ENCODE peak calls at places on chromosomes 1 and 21, in six cellular contexts. L is ovary; N is OCI-LY7; E is CD8-positive, alpha-beta T cell; K is uterus; T is brain microvascular endothelial cell. R is an unnamed sample.

GRCh38 chr1:9374748-9375345 is 82.2 kb downstream of the SPSB1 start:
- DNase-seq in L (no peak), N (no peak), E (no peak), K (no peak), T (no peak), R (no peak)

GRCh38 chr1:209727785-209728184 is 23.1 kb downstream of the HSD11B1 start:
- DNase-seq in L (no peak), N (no peak), E (no peak), K (no peak), T (no peak), R (no peak)

GRCh38 chr1:166489670-166490436 is 323.1 kb upstream of the FAM78B start:
- DNase-seq in L (no peak), N (peak), E (peak), K (peak), T (no peak), R (peak)

GRCh38 chr1:237873487-237873927 is 17.2 kb downstream of the ZP4 start:
- DNase-seq in L (no peak), N (no peak), E (no peak), K (no peak), T (peak), R (no peak)

GRCh38 chr1:209886219-209886536 is 51.8 kb upstream of the SYT14 start:
- DNase-seq in L (no peak), N (no peak), E (no peak), K (no peak), T (no peak), R (no peak)

GRCh38 chr1:247332901-247333361 is 1.3 kb upstream of the ZNF496 start:
- DNase-seq in L (peak), N (no peak), E (no peak), K (peak), T (no peak), R (no peak)

GRCh38 chr1:46539968-46540367 is 11.5 kb downstream of the KNCN start:
- DNase-seq in L (no peak), N (no peak), E (no peak), K (no peak), T (peak), R (no peak)

GRCh38 chr1:43015269-43015668 is 56.6 kb upstream of the SLC2A1 start:
- DNase-seq in L (no peak), N (no peak), E (no peak), K (no peak), T (no peak), R (no peak)

GRCh38 chr1:23904748-23905357 is 8.3 kb downstream of the CNR2 start:
- DNase-seq in L (no peak), N (no peak), E (no peak), K (no peak), T (no peak), R (no peak)

GRCh38 chr1:9421533-9421873 is 117.8 kb upstream of the SLC25A33 start:
- DNase-seq in L (no peak), N (no peak), E (no peak), K (no peak), T (no peak), R (no peak)

GRCh38 chr1:160129046-160129445 is 13.5 kb downstream of the ATP1A2 start:
- DNase-seq in L (no peak), N (no peak), E (no peak), K (no peak), T (no peak), R (no peak)

GRCh38 chr1:99704356-99704816 is 58.5 kb downstream of the PALMD start:
- DNase-seq in L (no peak), N (no peak), E (no peak), K (no peak), T (no peak), R (no peak)

GRCh38 chr21:18041012-18041411 is 203.6 kb upstream of the CHODL start:
- DNase-seq in L (no peak), N (peak), E (no peak), K (no peak), T (no peak), R (peak)

GRCh38 chr1:156337888-156338179 is 258 bp downstream of the CCT3 start:
- DNase-seq in L (no peak), N (no peak), E (no peak), K (no peak), T (no peak), R (no peak)

GRCh38 chr1:69662321-69662720 is 94.6 kb downstream of the LRRC7 start:
- DNase-seq in L (no peak), N (no peak), E (no peak), K (no peak), T (no peak), R (no peak)

GRCh38 chr1:39409055-39409816 is 82.2 kb upstream of the BMP8A start:
- DNase-seq in L (peak), N (no peak), E (peak), K (peak), T (peak), R (no peak)

GRCh38 chr1:25031966-25032667 is 102.0 kb upstream of the RUNX3 start:
- DNase-seq in L (no peak), N (peak), E (peak), K (no peak), T (peak), R (no peak)

GRCh38 chr1:171257207-171258052 is 9.1 kb downstream of the FMO1 start:
- DNase-seq in L (peak), N (no peak), E (no peak), K (peak), T (no peak), R (no peak)

GRCh38 chr1:199157494-199157893 is 518.7 kb downstream of the PTPRC start:
- DNase-seq in L (no peak), N (no peak), E (no peak), K (no peak), T (no peak), R (no peak)

GRCh38 chr1:172549621-172550280 is 16.8 kb downstream of the SUCO start:
- DNase-seq in L (no peak), N (no peak), E (no peak), K (no peak), T (no peak), R (no peak)

GRCh38 chr1:45282346-45282745 is 44.3 kb upstream of the HPDL start:
- DNase-seq in L (no peak), N (no peak), E (no peak), K (no peak), T (no peak), R (no peak)

GRCh38 chr1:23384312-23385058 is 14.8 kb upstream of the ZNF436 start:
- DNase-seq in L (no peak), N (no peak), E (no peak), K (no peak), T (peak), R (no peak)

GRCh38 chr1:6486433-6487011 is 4.9 kb downstream of the PLEKHG5 start:
- DNase-seq in L (peak), N (peak), E (peak), K (peak), T (peak), R (peak)

GRCh38 chr1:209805341-209805781 is 581 bp downstream of the IRF6 start:
- DNase-seq in L (no peak), N (no peak), E (no peak), K (no peak), T (no peak), R (no peak)

GRCh38 chr1:40133122-40133665 is 28.0 kb upstream of the RLF start:
- DNase-seq in L (no peak), N (no peak), E (no peak), K (no peak), T (no peak), R (no peak)

GRCh38 chr21:45308211-45309068 is 20.7 kb upstream of the POFUT2 start:
- DNase-seq in L (peak), N (peak), E (no peak), K (no peak), T (peak), R (no peak)

GRCh38 chr1:168582690-168583325 is 6.4 kb downstream of the XCL1 start:
- DNase-seq in L (no peak), N (no peak), E (no peak), K (no peak), T (no peak), R (no peak)

GRCh38 chr1:209686319-209686718 is 11.1 kb downstream of the G0S2 start:
- DNase-seq in L (no peak), N (no peak), E (no peak), K (no peak), T (no peak), R (no peak)

GRCh38 chr1:83999316-83999819 is 436 bp upstream of the TTLL7 start:
- DNase-seq in L (peak), N (peak), E (no peak), K (peak), T (peak), R (no peak)

GRCh38 chr1:183002797-183003594 is 20.2 kb upstream of the LAMC1 start:
- DNase-seq in L (no peak), N (no peak), E (no peak), K (peak), T (no peak), R (no peak)

GRCh38 chr1:30538906-30539855 is 184.2 kb downstream of the MATN1 start:
- DNase-seq in L (no peak), N (no peak), E (no peak), K (no peak), T (no peak), R (no peak)

GRCh38 chr1:2778220-2778592 is 23.3 kb downstream of the TTC34 start:
- DNase-seq in L (no peak), N (no peak), E (no peak), K (no peak), T (no peak), R (no peak)

GRCh38 chr1:165257969-165258459 is 98.5 kb downstream of the LMX1A start:
- DNase-seq in L (peak), N (peak), E (peak), K (peak), T (peak), R (peak)

GRCh38 chr1:82704393-82704792 is 903.7 kb downstream of the ADGRL2 start:
- DNase-seq in L (no peak), N (no peak), E (no peak), K (no peak), T (peak), R (no peak)

GRCh38 chr1:152003846-152004442 is 10.3 kb upstream of the S100A10 start:
- DNase-seq in L (no peak), N (no peak), E (no peak), K (no peak), T (no peak), R (no peak)

GRCh38 chr1:221908573-221908972 is 166.7 kb upstream of the DUSP10 start:
- DNase-seq in L (no peak), N (no peak), E (no peak), K (no peak), T (no peak), R (no peak)
- H3K4me3 ChIP-seq in L (no peak), N (no peak), E (no peak), K (no peak), T (no peak), R (no peak)

GRCh38 chr1:7885513-7886298 is 32.8 kb upstream of the UTS2 start:
- DNase-seq in L (peak), N (peak), E (no peak), K (peak), T (no peak), R (no peak)

GRCh38 chr1:7884757-7885156 is 31.9 kb upstream of the UTS2 start:
- DNase-seq in L (no peak), N (no peak), E (no peak), K (no peak), T (no peak), R (no peak)

GRCh38 chr1:7888248-7889010 is 35.6 kb upstream of the UTS2 start:
- DNase-seq in L (no peak), N (no peak), E (no peak), K (no peak), T (no peak), R (no peak)

GRCh38 chr1:7890853-7891252 is 38.0 kb upstream of the UTS2 start:
- DNase-seq in L (no peak), N (no peak), E (no peak), K (no peak), T (no peak), R (no peak)

DNA sequence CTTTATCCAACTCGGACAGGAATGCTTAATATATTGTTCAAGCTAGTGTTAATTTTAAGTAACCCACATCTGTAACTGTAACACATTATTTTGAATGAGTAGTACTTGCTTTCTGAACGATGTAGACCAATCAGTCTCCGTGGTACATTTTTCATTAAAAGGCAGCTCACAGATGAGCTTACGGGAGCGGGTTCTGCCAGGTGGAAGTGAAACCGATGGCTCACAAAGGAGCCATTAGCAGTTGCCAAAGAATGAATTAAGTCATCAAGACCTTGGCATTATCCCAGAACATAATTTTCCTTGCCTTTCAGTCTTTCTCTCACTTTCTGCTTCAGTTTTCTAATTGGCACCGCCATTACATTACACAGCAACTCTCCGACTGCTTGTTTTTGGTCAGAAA is 33.5 kb upstream of the UTS2 start:
- DNase-seq in L (no peak), N (no peak), E (no peak), K (no peak), T (no peak), R (no peak)
- H3K4me3 ChIP-seq in L (no peak), N (no peak), E (no peak), K (no peak), T (no peak), R (no peak)

GRCh38 chr1:112358061-112358770 is 37.8 kb upstream of the CTTNBP2NL start:
- DNase-seq in L (no peak), N (no peak), E (no peak), K (no peak), T (no peak), R (no peak)

GRCh38 chr1:112357467-112357866 is 38.5 kb upstream of the CTTNBP2NL start:
- DNase-seq in L (no peak), N (no peak), E (no peak), K (no peak), T (no peak), R (no peak)

GRCh38 chr1:112358798-112359408 is 37.1 kb upstream of the CTTNBP2NL start:
- DNase-seq in L (peak), N (peak), E (peak), K (peak), T (peak), R (no peak)

GRCh38 chr1:112363636-112364035 is 32.4 kb upstream of the CTTNBP2NL start:
- DNase-seq in L (no peak), N (no peak), E (no peak), K (no peak), T (no peak), R (no peak)

DNA sequence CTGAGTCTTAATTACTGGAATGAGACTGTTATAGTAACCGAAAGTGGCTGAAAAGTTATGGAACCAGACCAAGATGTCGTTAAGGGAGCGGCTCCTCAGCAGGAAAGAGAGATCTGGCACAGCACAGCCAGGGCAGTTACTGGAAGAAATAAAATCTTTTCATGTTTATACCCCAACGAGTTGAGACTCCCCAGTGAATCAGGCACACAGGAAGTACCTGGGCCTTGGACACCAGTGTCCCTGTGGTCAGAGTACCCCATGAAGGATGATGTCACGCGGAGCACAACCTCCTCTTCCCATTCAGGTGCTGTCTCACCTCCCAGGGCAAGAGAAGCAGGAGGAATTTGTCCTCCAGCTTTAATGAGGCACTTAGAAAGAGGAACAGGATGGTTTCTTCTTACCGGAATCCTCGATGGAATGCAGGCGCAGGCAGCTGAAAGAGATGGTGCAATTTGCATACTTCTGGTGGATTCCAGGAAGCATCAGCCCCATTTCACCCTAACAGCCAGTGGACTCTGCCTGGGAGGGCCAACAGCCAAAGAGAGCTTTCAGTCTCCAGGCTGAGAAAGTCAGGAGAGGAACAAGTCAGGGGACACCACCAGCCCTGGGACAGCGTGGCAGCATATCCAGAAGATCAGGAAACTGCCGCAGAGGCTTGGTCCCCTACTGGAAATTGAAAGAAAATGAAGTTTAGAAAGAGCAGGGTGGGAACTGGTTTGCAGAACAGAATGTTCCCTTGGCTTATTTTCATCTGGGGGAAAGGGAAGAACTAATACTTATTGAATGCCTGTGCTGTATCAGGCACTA is 35.9 kb upstream of the CTTNBP2NL start:
- DNase-seq in L (peak), N (no peak), E (no peak), K (peak), T (peak), R (no peak)
- H3K4me3 ChIP-seq in L (peak), N (no peak), E (no peak), K (peak), T (no peak), R (no peak)

DNA sequence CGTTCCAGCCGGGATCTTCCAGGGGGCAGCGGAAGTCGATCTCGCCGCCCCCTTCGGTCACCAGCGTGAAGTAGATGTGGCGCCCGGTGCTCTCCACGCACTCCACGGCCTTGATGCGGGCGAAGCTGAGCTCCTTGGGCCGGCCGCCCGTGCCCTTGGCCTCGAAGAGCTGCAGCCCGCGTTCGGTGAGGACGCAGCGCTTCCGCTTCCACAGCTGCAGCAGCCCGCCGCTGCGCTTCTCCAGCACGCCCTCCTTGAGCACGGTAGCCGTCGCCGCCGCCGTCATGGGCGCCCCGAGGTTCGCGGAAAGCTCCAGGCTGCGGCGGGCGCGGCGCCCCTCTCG is 516 bp downstream of the PHLDA3 start:
- DNase-seq in L (peak), N (no peak), E (no peak), K (no peak), T (no peak), R (no peak)
- H3K4me3 ChIP-seq in L (peak), N (no peak), E (no peak), K (peak), T (peak), R (peak)

GRCh38 chr1:206074839-206075238 is 21.9 kb downstream of the RHEX start:
- DNase-seq in L (no peak), N (no peak), E (no peak), K (no peak), T (no peak), R (no peak)

GRCh38 chr1:206068314-206068713 is 15.3 kb downstream of the RHEX start:
- DNase-seq in L (no peak), N (no peak), E (no peak), K (no peak), T (no peak), R (no peak)

GRCh38 chr1:206066479-206067171 is 13.7 kb downstream of the RHEX start:
- DNase-seq in L (no peak), N (peak), E (no peak), K (no peak), T (no peak), R (no peak)

GRCh38 chr1:206067486-206068302 is 14.7 kb downstream of the RHEX start:
- DNase-seq in L (no peak), N (no peak), E (no peak), K (peak), T (no peak), R (no peak)

GRCh38 chr1:206070627-206071304 is 17.8 kb downstream of the RHEX start:
- DNase-seq in L (no peak), N (no peak), E (no peak), K (no peak), T (no peak), R (no peak)
- H3K4me3 ChIP-seq in L (no peak), N (no peak), E (no peak), K (no peak), T (no peak), R (no peak)

GRCh38 chr1:229305402-229305801 is 34.5 kb downstream of the RAB4A start:
- DNase-seq in L (no peak), N (no peak), E (no peak), K (no peak), T (no peak), R (no peak)

GRCh38 chr1:229303855-229304254 is 32.9 kb downstream of the RAB4A start:
- DNase-seq in L (no peak), N (no peak), E (no peak), K (no peak), T (no peak), R (no peak)

GRCh38 chr1:229309074-229309473 is 33.8 kb downstream of the CCSAP start:
- DNase-seq in L (no peak), N (no peak), E (no peak), K (no peak), T (no peak), R (no peak)

GRCh38 chr1:229310833-229311232 is 32.0 kb downstream of the CCSAP start:
- DNase-seq in L (no peak), N (no peak), E (no peak), K (no peak), T (no peak), R (no peak)

DNA sequence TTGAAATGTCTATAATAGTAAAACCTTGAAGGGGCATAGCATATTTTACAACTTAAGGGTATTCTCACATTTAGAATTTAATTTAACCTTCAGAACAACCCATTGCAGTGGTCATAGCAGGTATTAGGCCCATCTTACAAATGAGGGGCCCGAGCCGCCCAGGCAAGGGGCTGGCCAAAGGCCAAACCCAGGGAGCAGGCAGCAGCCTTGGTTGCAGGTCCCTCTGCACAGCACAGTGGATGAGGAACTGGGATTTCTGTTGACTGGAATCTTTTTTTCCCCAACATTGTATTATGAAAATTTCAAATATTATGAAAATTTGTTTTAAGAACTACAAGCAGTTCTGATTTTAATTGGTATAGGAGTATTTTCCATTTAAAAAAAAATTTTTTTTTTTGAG is 33.2 kb downstream of the CCSAP start:
- DNase-seq in L (no peak), N (no peak), E (no peak), K (no peak), T (no peak), R (no peak)
- H3K4me3 ChIP-seq in L (no peak), N (no peak), E (no peak), K (no peak), T (no peak), R (no peak)

GRCh38 chr1:205313681-205314308 is 7.8 kb downstream of the NUAK2 start:
- DNase-seq in L (peak), N (peak), E (peak), K (peak), T (peak), R (no peak)
- H3K4me3 ChIP-seq in L (no peak), N (peak), E (peak), K (no peak), T (peak), R (no peak)

GRCh38 chr1:55822896-55823295 is 607.7 kb upstream of the USP24 start:
- DNase-seq in L (no peak), N (no peak), E (no peak), K (no peak), T (no peak), R (no peak)
- H3K4me3 ChIP-seq in L (no peak), N (no peak), E (no peak), K (no peak), T (no peak), R (no peak)